ENCODE peak calls at places on chromosomes 5 and 9, in nine cellular contexts. G is ascending aorta; W is aorta; A is colonic mucosa; E is foreskin fibroblast; P is stimulated activated CD4-positive, alpha-beta T cell treated with anti-CD3 and anti-CD28 coated beads, Interleukin-4, amount 100 ng/mL, for 48 hours; N is T follicular helper cell; H is GM13977; M is GM13976. J is an unnamed sample.

GRCh38 chr9:126109575-126109974 is 217.1 kb upstream of the MVB12B start:
- DNase-seq in G (no peak), W (no peak), A (no peak), E (no peak), P (no peak), N (no peak), H (no peak), M (no peak), J (no peak)

GRCh38 chr5:145056805-145057204 is 778.3 kb downstream of the PRELID2 start:
- DNase-seq in G (no peak), W (no peak), A (no peak), E (no peak), P (no peak), N (no peak), H (peak), M (peak), J (peak)

GRCh38 chr5:6781711-6782110 is 68.5 kb downstream of the TENT4A start:
- DNase-seq in G (no peak), W (no peak), A (no peak), E (no peak), P (no peak), N (no peak), H (no peak), M (no peak), J (no peak)

GRCh38 chr9:130235558-130236435 is 29.8 kb upstream of the HMCN2 start:
- DNase-seq in G (no peak), W (peak), A (peak), E (peak), P (peak), N (peak), H (peak), M (peak), J (peak)

GRCh38 chr5:39148983-39149534 is 70.3 kb downstream of the FYB1 start:
- DNase-seq in G (no peak), W (no peak), A (no peak), E (no peak), P (no peak), N (no peak), H (peak), M (no peak), J (no peak)

GRCh38 chr9:87537625-87538024 is 40.0 kb downstream of the DAPK1 start:
- DNase-seq in G (no peak), W (no peak), A (no peak), E (no peak), P (no peak), N (no peak), H (no peak), M (no peak), J (no peak)

GRCh38 chr5:22852807-22853670 is at the start of gene CDH12:
- DNase-seq in G (no peak), W (no peak), A (no peak), E (no peak), P (no peak), N (no peak), H (peak), M (peak), J (no peak)

GRCh38 chr9:123642291-123643278 is 286.6 kb downstream of the CRB2 start:
- DNase-seq in G (no peak), W (no peak), A (peak), E (no peak), P (no peak), N (no peak), H (no peak), M (no peak), J (no peak)

GRCh38 chr5:181241393-181241975 is 2.2 kb downstream of the RACK1 start:
- DNase-seq in G (no peak), W (peak), A (no peak), E (peak), P (no peak), N (no peak), H (no peak), M (peak), J (no peak)

GRCh38 chr9:113261917-113262671 is 13.3 kb downstream of the CDC26 start:
- DNase-seq in G (no peak), W (no peak), A (no peak), E (no peak), P (no peak), N (no peak), H (no peak), M (no peak), J (no peak)

GRCh38 chr5:107542428-107542827 is 128.3 kb downstream of the EFNA5 start:
- DNase-seq in G (peak), W (peak), A (peak), E (peak), P (no peak), N (no peak), H (no peak), M (no peak), J (no peak)

GRCh38 chr5:36576721-36577120 is 29.7 kb upstream of the SLC1A3 start:
- DNase-seq in G (no peak), W (no peak), A (no peak), E (no peak), P (no peak), N (no peak), H (no peak), M (no peak), J (no peak)

GRCh38 chr5:113807384-113808053 is 294.0 kb downstream of the YTHDC2 start:
- DNase-seq in G (no peak), W (no peak), A (peak), E (peak), P (no peak), N (no peak), H (no peak), M (no peak), J (no peak)

GRCh38 chr5:131640043-131640856 is 5.2 kb upstream of the RAPGEF6 start:
- DNase-seq in G (no peak), W (no peak), A (no peak), E (peak), P (peak), N (no peak), H (peak), M (peak), J (no peak)

GRCh38 chr9:106953166-106953565 is 90.2 kb downstream of the ZNF462 start:
- DNase-seq in G (no peak), W (no peak), A (no peak), E (peak), P (no peak), N (no peak), H (no peak), M (no peak), J (no peak)

GRCh38 chr9:18595597-18595996 is 121.6 kb downstream of the ADAMTSL1 start:
- DNase-seq in G (no peak), W (no peak), A (no peak), E (no peak), P (no peak), N (no peak), H (no peak), M (no peak), J (no peak)

GRCh38 chr5:140565780-140566095 is 1.1 kb downstream of the SLC35A4 start:
- DNase-seq in G (no peak), W (no peak), A (no peak), E (no peak), P (no peak), N (no peak), H (no peak), M (no peak), J (no peak)

GRCh38 chr5:893711-894110 is 1.0 kb downstream of the TRIP13 start:
- DNase-seq in G (no peak), W (peak), A (peak), E (no peak), P (no peak), N (no peak), H (no peak), M (no peak), J (no peak)

GRCh38 chr9:38274746-38275250 is 117.7 kb upstream of the ALDH1B1 start:
- DNase-seq in G (no peak), W (no peak), A (no peak), E (peak), P (no peak), N (no peak), H (no peak), M (no peak), J (no peak)

GRCh38 chr5:56819027-56819881 is 3.9 kb downstream of the MAP3K1 start:
- DNase-seq in G (no peak), W (no peak), A (no peak), E (no peak), P (no peak), N (no peak), H (no peak), M (no peak), J (no peak)

GRCh38 chr5:132299901-132300300 is 5.7 kb downstream of the SLC22A4 start:
- DNase-seq in G (no peak), W (no peak), A (no peak), E (no peak), P (no peak), N (no peak), H (no peak), M (no peak), J (no peak)

GRCh38 chr9:114288233-114289051 is 34.5 kb upstream of the ORM1 start:
- DNase-seq in G (no peak), W (peak), A (no peak), E (peak), P (no peak), N (no peak), H (no peak), M (no peak), J (no peak)

GRCh38 chr9:122420315-122420714 is 49.5 kb downstream of the PTGS1 start:
- DNase-seq in G (no peak), W (no peak), A (no peak), E (no peak), P (no peak), N (no peak), H (no peak), M (no peak), J (no peak)

GRCh38 chr9:4566806-4567205 is 76.5 kb downstream of the SLC1A1 start:
- DNase-seq in G (no peak), W (no peak), A (no peak), E (no peak), P (no peak), N (no peak), H (no peak), M (no peak), J (no peak)

GRCh38 chr5:170625221-170626165 is 121.7 kb downstream of the KCNIP1 start:
- DNase-seq in G (no peak), W (no peak), A (no peak), E (no peak), P (no peak), N (no peak), H (no peak), M (no peak), J (no peak)

GRCh38 chr9:107613314-107613713 is 123.7 kb upstream of the KLF4 start:
- DNase-seq in G (no peak), W (no peak), A (peak), E (no peak), P (no peak), N (no peak), H (no peak), M (no peak), J (no peak)

GRCh38 chr5:67243349-67243748 is 46.8 kb upstream of the CD180 start:
- DNase-seq in G (no peak), W (no peak), A (no peak), E (no peak), P (no peak), N (no peak), H (no peak), M (no peak), J (no peak)

GRCh38 chr5:32275421-32275765 is 37.3 kb downstream of the MTMR12 start:
- DNase-seq in G (no peak), W (no peak), A (no peak), E (no peak), P (no peak), N (no peak), H (peak), M (peak), J (no peak)

GRCh38 chr5:157535042-157535865 is 40.3 kb downstream of the ADAM19 start:
- DNase-seq in G (peak), W (peak), A (no peak), E (no peak), P (no peak), N (no peak), H (no peak), M (no peak), J (no peak)

GRCh38 chr5:101429241-101429640 is 526.2 kb upstream of the ST8SIA4 start:
- DNase-seq in G (no peak), W (no peak), A (no peak), E (peak), P (no peak), N (no peak), H (no peak), M (no peak), J (no peak)

GRCh38 chr5:135508496-135509005 is 27.2 kb downstream of the NEUROG1 start:
- DNase-seq in G (no peak), W (no peak), A (no peak), E (no peak), P (no peak), N (no peak), H (no peak), M (no peak), J (no peak)

GRCh38 chr9:133477461-133477860 is 1.4 kb downstream of the SLC2A6 start:
- DNase-seq in G (no peak), W (no peak), A (no peak), E (no peak), P (no peak), N (no peak), H (no peak), M (no peak), J (no peak)

GRCh38 chr5:134527961-134528424 is 2.5 kb downstream of the JADE2 start:
- DNase-seq in G (no peak), W (no peak), A (peak), E (no peak), P (no peak), N (no peak), H (no peak), M (no peak), J (no peak)

GRCh38 chr5:32942225-32942989 is 231.3 kb downstream of the NPR3 start:
- DNase-seq in G (no peak), W (no peak), A (peak), E (no peak), P (no peak), N (no peak), H (peak), M (peak), J (no peak)

GRCh38 chr9:18851069-18851468 is 181.9 kb downstream of the SAXO1 start:
- DNase-seq in G (no peak), W (no peak), A (no peak), E (no peak), P (no peak), N (no peak), H (no peak), M (no peak), J (no peak)

J was measured in GM12892.